ENCODE peak calls at places on chromosomes 13 and 19, in five cellular contexts. T is mesenchymal stem cell, N is H9, D is H1, S is trophoblast cell. E is an unnamed sample.

GRCh38 chr19:45782820-45783785 is 813 bp upstream of the DMPK start:
- DNase-seq in T (peak; percentile 91), N (peak; percentile 36), D (no peak), S (peak; percentile 44), E (no peak)

GRCh38 chr13:32802159-32802558 is 214.1 kb upstream of the KL start:
- DNase-seq in T (no peak), N (no peak), D (no peak), S (no peak), E (no peak)

GRCh38 chr13:41564046-41564445 is 106.7 kb downstream of the RGCC start:
- DNase-seq in T (no peak), N (no peak), D (no peak), S (no peak), E (no peak)

GRCh38 chr13:82675024-82675423 is 1207.2 kb downstream of the SLITRK1 start:
- DNase-seq in T (no peak), N (no peak), D (no peak), S (no peak), E (no peak)

GRCh38 chr19:17391371-17392151 is 2.4 kb downstream of the CCDC194 start:
- DNase-seq in T (no peak), N (peak; percentile 38), D (no peak), S (no peak), E (no peak)

GRCh38 chr13:100721885-100722512 is 47.4 kb upstream of the TMTC4 start:
- DNase-seq in T (peak; percentile 53), N (peak; percentile 56), D (no peak), S (peak; percentile 79), E (peak; percentile 51)

GRCh38 chr13:98033277-98034247 is 80.1 kb downstream of the IPO5 start:
- DNase-seq in T (peak; percentile 76), N (no peak), D (no peak), S (peak; percentile 65), E (peak; percentile 24)

GRCh38 chr13:40023608-40024577 is 368.4 kb downstream of the COG6 start:
- DNase-seq in T (no peak), N (no peak), D (no peak), S (peak; percentile 71), E (no peak)

GRCh38 chr13:24038846-24039330 is 121.6 kb upstream of the SPATA13 start:
- DNase-seq in T (peak; percentile 80), N (no peak), D (no peak), S (peak; percentile 75), E (no peak)

GRCh38 chr13:88459335-88459734 is 788.2 kb downstream of the SLITRK5 start:
- DNase-seq in T (no peak), N (no peak), D (no peak), S (no peak), E (no peak)

GRCh38 chr13:107864543-107865460 is 350.5 kb downstream of the LIG4 start:
- DNase-seq in T (peak; percentile 87), N (no peak), D (no peak), S (peak; percentile 55), E (peak; percentile 84)

GRCh38 chr19:8373867-8374813 is 10.2 kb downstream of the ANGPTL4 start:
- DNase-seq in T (no peak), N (no peak), D (no peak), S (no peak), E (no peak)

GRCh38 chr13:112711528-112712265 is 21.9 kb downstream of the ATP11A start:
- DNase-seq in T (peak; percentile 98), N (peak; percentile 93), D (peak; percentile 86), S (peak; percentile 97), E (peak; percentile 91)

GRCh38 chr19:55340144-55340783 is 588 bp downstream of the KMT5C start:
- DNase-seq in T (no peak), N (peak; percentile 52), D (no peak), S (no peak), E (no peak)

GRCh38 chr13:79986890-79987289 is 354.0 kb downstream of the SPRY2 start:
- DNase-seq in T (no peak), N (no peak), D (no peak), S (no peak), E (no peak)

GRCh38 chr19:3969435-3970312 is 1.2 kb downstream of the DAPK3 start:
- DNase-seq in T (peak; percentile 87), N (peak; percentile 81), D (no peak), S (peak; percentile 91), E (peak; percentile 33)

GRCh38 chr13:48333976-48334375 is 30.4 kb downstream of the RB1 start:
- DNase-seq in T (peak; percentile 21), N (no peak), D (no peak), S (peak; percentile 34), E (no peak)

GRCh38 chr13:100559886-100560285 is 28.7 kb downstream of the GGACT start:
- DNase-seq in T (no peak), N (no peak), D (no peak), S (no peak), E (no peak)

GRCh38 chr19:47699360-47699917 is 13.8 kb upstream of the EHD2 start:
- DNase-seq in T (peak; percentile 57), N (peak; percentile 82), D (no peak), S (peak; percentile 60), E (peak; percentile 37)

GRCh38 chr13:102452831-102453230 is 51.0 kb upstream of the FGF14 start:
- DNase-seq in T (no peak), N (no peak), D (no peak), S (no peak), E (no peak)

GRCh38 chr19:42282036-42282762 is 13.1 kb downstream of the CIC start:
- DNase-seq in T (peak; percentile 85), N (no peak), D (no peak), S (no peak), E (no peak)

GRCh38 chr19:28294395-28294794 is 918.6 kb downstream of the UQCRFS1 start:
- DNase-seq in T (no peak), N (no peak), D (no peak), S (no peak), E (no peak)

GRCh38 chr19:2332341-2333026 is 4.0 kb downstream of the SPPL2B start:
- DNase-seq in T (no peak), N (no peak), D (no peak), S (no peak), E (no peak)

GRCh38 chr13:50916701-50917184 is 7.2 kb downstream of the RNASEH2B start:
- DNase-seq in T (peak; percentile 9), N (no peak), D (no peak), S (peak; percentile 11), E (no peak)

GRCh38 chr13:50080158-50080855 is 65.1 kb downstream of the KCNRG start:
- DNase-seq in T (peak; percentile 77), N (no peak), D (no peak), S (peak; percentile 42), E (peak; percentile 11)

GRCh38 chr19:38433268-38433733 is at the start of gene RYR1:
- DNase-seq in T (no peak), N (peak; percentile 97), D (no peak), S (no peak), E (peak; percentile 68)

GRCh38 chr13:99657848-99658265 is 156.6 kb downstream of the TM9SF2 start:
- DNase-seq in T (peak; percentile 29), N (peak; percentile 68), D (no peak), S (no peak), E (no peak)

GRCh38 chr13:70856706-70857105 is 748.5 kb upstream of the KLHL1 start:
- DNase-seq in T (no peak), N (no peak), D (no peak), S (no peak), E (no peak)

GRCh38 chr13:113588394-113589111 is 4.0 kb downstream of the TFDP1 start:
- DNase-seq in T (no peak), N (no peak), D (no peak), S (no peak), E (no peak)

GRCh38 chr13:111403266-111403665 is 82.8 kb downstream of the TEX29 start:
- DNase-seq in T (no peak), N (no peak), D (no peak), S (no peak), E (no peak)

GRCh38 chr19:55178781-55179569 is 1.1 kb downstream of the SYT5 start:
- DNase-seq in T (peak; percentile 91), N (peak; percentile 92), D (no peak), S (peak; percentile 54), E (peak; percentile 87)

GRCh38 chr13:40960721-40961120 is 58.4 kb downstream of the ELF1 start:
- DNase-seq in T (no peak), N (no peak), D (no peak), S (no peak), E (no peak)

GRCh38 chr13:44155422-44156293 is 218.0 kb upstream of the SERP2 start:
- DNase-seq in T (peak; percentile 43), N (peak; percentile 50), D (no peak), S (peak; percentile 33), E (no peak)

GRCh38 chr13:42333613-42334328 is 61.8 kb downstream of the AKAP11 start:
- DNase-seq in T (peak; percentile 70), N (peak; percentile 41), D (no peak), S (peak; percentile 49), E (peak; percentile 38)

GRCh38 chr19:38740252-38740592 is 4.1 kb downstream of the CAPN12 start:
- DNase-seq in T (no peak), N (no peak), D (no peak), S (no peak), E (no peak)

GRCh38 chr19:39916851-39917396 is 17.5 kb downstream of the FCGBP start:
- DNase-seq in T (no peak), N (no peak), D (no peak), S (no peak), E (no peak)
- H2BK12ac ChIP-seq in T (no peak overlapping the region), N (no peak overlapping the region), D (no peak overlapping the region), S (no peak overlapping the region), E (no peak overlapping the region)

DNA sequence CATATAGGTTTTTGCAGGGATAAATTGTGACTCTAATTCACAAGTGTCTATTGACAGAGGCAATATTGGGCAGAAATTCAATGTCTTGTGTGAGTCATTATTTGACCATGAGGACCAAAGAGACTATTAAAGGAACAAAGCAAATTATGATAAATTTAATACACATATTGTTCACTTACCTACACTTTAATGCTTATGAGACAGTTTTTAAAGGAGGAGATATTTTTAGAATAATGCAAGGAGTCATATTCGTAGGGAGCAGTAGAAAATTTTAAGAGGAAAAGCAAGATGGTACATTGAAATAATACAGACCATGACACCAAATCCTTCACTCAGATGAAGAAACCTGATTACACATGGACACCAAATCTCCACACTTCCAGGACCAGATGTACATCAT is 4.1 kb upstream of the OR7A17 start:
- DNase-seq in T (no peak), N (no peak), D (no peak), S (no peak), E (no peak)
- H3K9me3 ChIP-seq in T (no peaks in the 10 kb centered on the region), N (no peaks in the 10 kb centered on the region), D (peaks cover 42% of the 10 kb centered on the region), S (peaks cover 10% of the 10 kb centered on the region), E (no peaks in the 10 kb centered on the region)

GRCh38 chr13:35225159-35225558 is 251.3 kb downstream of the MAB21L1 start:
- DNase-seq in T (no peak), N (no peak), D (no peak), S (no peak), E (peak; percentile 3)
- H2BK12ac ChIP-seq in T (no peak overlapping the region), N (no peak overlapping the region), D (no peak overlapping the region), S (no peak overlapping the region), E (no peak overlapping the region)

DNA sequence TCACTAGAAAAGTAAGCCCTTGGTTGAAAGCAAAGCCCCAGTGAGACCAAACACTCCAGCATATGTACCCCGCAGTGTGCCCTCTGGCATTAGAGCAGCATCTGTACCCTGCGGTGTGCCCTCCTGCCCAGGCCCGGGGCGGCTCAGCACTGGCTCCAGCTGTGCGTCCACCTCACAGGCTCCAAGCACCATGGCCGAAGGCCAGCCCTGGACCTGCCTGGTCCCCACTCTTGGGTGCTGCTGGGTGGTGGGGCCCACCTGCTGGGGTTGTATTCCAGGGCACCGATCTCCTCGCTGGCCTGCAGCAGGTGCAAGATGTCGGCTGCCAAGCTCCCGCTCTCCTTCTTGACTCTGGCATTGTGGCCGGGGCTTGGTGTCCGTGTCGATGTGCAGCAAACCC is 230.2 kb downstream of the TUBA3C start:
- DNase-seq in T (no peak), N (no peak), D (no peak), S (no peak), E (no peak)
- H3K9me3 ChIP-seq in T (no peaks in the 10 kb centered on the region), N (peaks cover 98% of the 10 kb centered on the region), D (peaks cover 100% of the 10 kb centered on the region), S (peaks cover 89% of the 10 kb centered on the region), E (peaks cover 82% of the 10 kb centered on the region)